ENCODE peak calls at places on chromosomes 2 and 18, in seven cellular contexts. V is SK-N-SH, B is HCT116, O is HepG2, Y is GM12878, J is H1, G is K562. Q is an unnamed sample.
A peak's percentile ranks its signal among the peaks of the same experiment; 100 is the strongest.

GRCh38 chr2:148996805-148997204 is 41.7 kb upstream of the LYPD6B start:
- DNase-seq in V (no peak), B (no peak), J (no peak), O (no peak), G (no peak), Y (no peak), Q (no peak)

GRCh38 chr2:117956036-117956791 is 57.7 kb downstream of the CCDC93 start:
- DNase-seq in J (no peak), B (no peak), Y (no peak), O (no peak), V (no peak), G (no peak), Q (no peak)

GRCh38 chr2:62478093-62478580 is 27.9 kb downstream of the TMEM17 start:
- DNase-seq in Y (no peak), J (no peak), V (no peak), B (no peak), G (no peak), O (peak; percentile 60), Q (no peak)

GRCh38 chr2:48545244-48545643 is 15.3 kb downstream of the STON1 start:
- DNase-seq in B (no peak), Y (no peak), G (peak; percentile 86), J (no peak), V (peak; percentile 41), O (peak; percentile 66), Q (no peak)

GRCh38 chr2:26630235-26630634 is 10.9 kb downstream of the CIB4 start:
- DNase-seq in B (no peak), Y (no peak), G (no peak), J (no peak), O (no peak), V (no peak), Q (no peak)

GRCh38 chr2:43226558-43226954 is at the start of gene ZFP36L2:
- DNase-seq in G (peak; percentile 96), Y (no peak), V (peak; percentile 99), O (peak; percentile 92), J (peak; percentile 90), B (peak; percentile 86), Q (no peak)

GRCh38 chr2:7913956-7914355 is 767.9 kb upstream of the ID2 start:
- DNase-seq in G (no peak), V (no peak), O (no peak), B (no peak), J (no peak), Y (no peak), Q (no peak)

GRCh38 chr2:176709541-176709951 is 440.3 kb downstream of the MTX2 start:
- DNase-seq in Y (no peak), B (no peak), J (no peak), G (no peak), V (no peak), O (no peak), Q (no peak)

GRCh38 chr2:36184848-36185247 is 170.7 kb upstream of the CRIM1 start:
- DNase-seq in J (no peak), Y (no peak), G (no peak), O (no peak), V (no peak), B (no peak), Q (no peak)

GRCh38 chr2:189538402-189538801 is 42.2 kb downstream of the SLC40A1 start:
- DNase-seq in O (no peak), V (no peak), Y (no peak), G (no peak), J (no peak), B (no peak), Q (no peak)

GRCh38 chr2:231563378-231563961 is 29.2 kb upstream of the TEX44 start:
- DNase-seq in J (peak; percentile 78), V (peak; percentile 88), O (peak; percentile 34), B (peak; percentile 65), Y (no peak), G (peak; percentile 78), Q (peak; percentile 53)

GRCh38 chr2:85244798-85245197 is 83.0 kb downstream of the TGOLN2 start:
- DNase-seq in V (no peak), O (no peak), J (no peak), G (no peak), Y (no peak), B (no peak), Q (no peak)

GRCh38 chr2:33810046-33810835 is 211.1 kb upstream of the FAM98A start:
- DNase-seq in Y (no peak), G (no peak), J (no peak), O (no peak), V (no peak), B (no peak), Q (no peak)

GRCh38 chr2:213475433-213475832 is 191.2 kb downstream of the SPAG16 start:
- DNase-seq in Y (no peak), O (no peak), V (no peak), J (no peak), B (peak; percentile 18), G (peak; percentile 0), Q (no peak)

GRCh38 chr2:216279459-216279858 is 92.8 kb downstream of the MARCHF4 start:
- DNase-seq in Y (no peak), O (no peak), V (peak; percentile 62), J (no peak), B (no peak), G (no peak), Q (no peak)

DNA sequence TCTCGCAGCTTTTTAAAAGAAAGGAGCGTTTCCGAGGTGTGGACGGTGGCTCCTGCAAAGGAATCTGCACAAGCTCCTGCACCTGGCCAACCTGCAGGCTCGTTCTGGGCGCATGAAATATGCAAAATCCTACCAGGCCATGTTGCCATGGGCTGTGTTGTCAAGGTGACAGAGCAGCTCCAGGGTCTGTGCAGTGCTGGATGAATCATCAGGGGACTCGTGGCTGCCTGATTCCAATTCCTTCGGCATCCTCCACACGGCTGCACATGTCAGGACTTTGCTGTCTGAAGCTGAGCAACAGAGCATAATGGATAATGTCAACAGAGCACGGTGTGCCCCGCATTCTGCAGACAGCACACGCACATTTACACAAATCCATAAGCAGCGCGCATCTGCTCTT is 120.5 kb downstream of the EIPR1 start:
- DNase-seq in Y (no peak), V (peak; percentile 64), O (no peak), B (no peak), G (no peak), J (no peak), Q (no peak)
- TF ChIP-seq POLR2AphosphoS5 in Y (no peak), V (no peak), O (no peak), B (no peak), G (no peak), J (no peak), Q (no peak)

DNA sequence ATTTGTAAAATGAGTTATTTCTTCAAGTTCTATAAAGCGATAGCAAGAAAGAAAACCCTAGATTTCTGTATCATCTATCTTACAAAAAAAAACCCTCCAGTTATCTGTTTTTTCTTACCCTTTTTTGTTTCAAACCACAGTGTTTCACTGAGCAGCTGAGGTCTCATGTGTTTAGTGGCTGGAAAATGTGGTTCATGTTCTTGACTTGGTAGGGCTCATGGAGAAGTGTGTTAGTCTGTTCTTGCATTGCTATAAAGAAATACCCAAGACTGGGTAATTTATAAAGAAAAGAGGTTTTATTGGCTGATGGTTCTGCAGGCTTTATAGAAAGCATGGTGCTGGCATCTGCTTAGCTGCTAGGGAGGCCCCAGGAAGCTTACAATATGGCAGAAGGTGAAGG is 147.3 kb upstream of the NABP1 start:
- DNase-seq in V (no peak), J (no peak), B (no peak), O (no peak), G (no peak), Y (no peak), Q (no peak)
- TF ChIP-seq SIN3A in V (no peak), J (no peak), B (no peak), O (no peak), G (no peak), Y (no peak), Q (no peak)

GRCh38 chr2:108423067-108423466 is 25.9 kb upstream of the GCC2 start:
- DNase-seq in G (no peak), B (no peak), Y (no peak), O (peak; percentile 43), J (no peak), V (no peak), Q (no peak)
- TF ChIP-seq POLR2AphosphoS5 in G (no peak), B (no peak), Y (no peak), O (no peak), J (no peak), V (no peak), Q (no peak)

GRCh38 chr2:129741623-129742022 is 237.8 kb upstream of the RAB6C start:
- DNase-seq in B (no peak), G (no peak), O (no peak), Y (no peak), V (no peak), J (no peak), Q (no peak)
- TF ChIP-seq SIN3A in B (no peak), G (no peak), O (no peak), Y (no peak), V (no peak), J (no peak), Q (no peak)

GRCh38 chr2:237886702-237887481 is 27.5 kb downstream of the RAMP1 start:
- DNase-seq in G (no peak), B (no peak), J (no peak), V (peak; percentile 86), O (no peak), Y (no peak), Q (no peak)
- TF ChIP-seq POLR2AphosphoS5 in G (no peak), B (no peak), J (no peak), V (peak; percentile 67), O (no peak), Y (no peak), Q (no peak)

GRCh38 chr2:217436386-217436785 is 566.4 kb downstream of the TNS1 start:
- DNase-seq in V (no peak), O (no peak), B (no peak), J (no peak), Y (no peak), G (no peak), Q (no peak)
- TF ChIP-seq SIN3A in V (no peak), O (no peak), B (no peak), J (no peak), Y (no peak), G (no peak), Q (no peak)

GRCh38 chr2:74553892-74554820 is at the start of the genes DOK1 and LOXL3:
- DNase-seq in O (peak; percentile 69), G (peak; percentile 89), J (peak; percentile 95), V (peak; percentile 98), B (no peak), Y (no peak), Q (no peak)
- TF ChIP-seq POLR2AphosphoS5 in O (no peak), G (peak; percentile 19), J (peak; percentile 31), V (peak; percentile 40), B (peak; percentile 57), Y (no peak), Q (no peak)

DNA sequence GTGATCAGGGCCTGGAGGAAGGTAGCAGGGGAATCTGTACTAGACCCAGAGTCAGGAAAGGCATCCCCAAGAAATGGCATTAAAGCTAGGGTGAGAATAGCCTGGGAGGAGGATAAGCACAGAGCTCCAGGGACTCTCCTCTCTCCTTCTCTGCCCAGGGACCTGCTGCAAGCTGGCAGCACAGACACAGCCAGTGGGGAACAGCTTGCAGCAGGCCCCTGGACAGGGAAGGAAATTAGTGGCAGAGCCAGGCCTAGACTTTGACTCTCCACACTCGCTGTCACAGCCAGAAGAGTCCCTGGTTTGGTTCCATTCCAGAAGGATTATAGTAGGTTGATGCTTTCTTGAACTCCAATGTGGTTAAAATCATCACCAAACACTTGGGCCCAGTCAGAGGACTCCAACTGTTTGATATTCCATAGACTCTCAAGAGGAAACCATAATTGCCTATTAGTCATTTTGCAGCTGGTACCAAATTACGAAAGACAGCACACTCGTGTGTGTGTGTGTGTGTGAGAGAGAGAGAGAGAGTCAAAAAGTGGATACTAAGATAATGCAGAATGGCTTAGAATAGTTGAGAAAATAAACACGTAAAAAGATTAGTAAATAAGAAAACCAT is 95.5 kb upstream of the ATP8B1 start:
- DNase-seq in J (no peak), O (no peak), B (no peak), G (no peak), V (no peak), Y (no peak), Q (no peak)
- TF ChIP-seq SIN3A in J (no peak), O (no peak), B (no peak), G (no peak), V (no peak), Y (no peak), Q (no peak)

Q was measured in Panc1.